ENCODE peak calls at places on chromosomes 11 and 22, in six cellular contexts. F, H, S, N, R and W are unnamed samples.

GRCh38 chr22:37379085-37379484 is 48.2 kb downstream of the ELFN2 start:
- DNase-seq in F (no peak), H (no peak), S (no peak), N (no peak), R (no peak), W (no peak)

GRCh38 chr11:85867751-85868150 is 12.6 kb downstream of the CCDC83 start:
- DNase-seq in F (no peak), H (no peak), S (no peak), N (no peak), R (no peak), W (no peak)

GRCh38 chr22:20114506-20115475 is 1.1 kb upstream of the RANBP1 start:
- DNase-seq in F (peak; percentile 53), H (no peak), S (no peak), N (peak; percentile 11), R (no peak), W (no peak)

GRCh38 chr11:46565248-46565835 is 28.5 kb downstream of the AMBRA1 start:
- DNase-seq in F (no peak), H (no peak), S (no peak), N (no peak), R (no peak), W (no peak)

GRCh38 chr22:50524664-50525103 is 714 bp downstream of the SCO2 start:
- DNase-seq in F (no peak), H (no peak), S (no peak), N (no peak), R (no peak), W (no peak)

GRCh38 chr11:25769287-25769686 is 562.6 kb upstream of the ANO3 start:
- DNase-seq in F (no peak), H (no peak), S (no peak), N (no peak), R (no peak), W (no peak)

GRCh38 chr11:73230931-73231330 is 12.8 kb downstream of the P2RY2 start:
- DNase-seq in F (peak; percentile 47), H (no peak), S (no peak), N (no peak), R (no peak), W (no peak)

GRCh38 chr22:38235240-38235850 is 33.6 kb downstream of the MAFF start:
- DNase-seq in F (peak; percentile 27), H (no peak), S (no peak), N (no peak), R (no peak), W (no peak)

GRCh38 chr22:20727118-20728015 is 46.5 kb upstream of the SERPIND1 start:
- DNase-seq in F (no peak), H (no peak), S (no peak), N (no peak), R (no peak), W (no peak)

GRCh38 chr22:18115844-18116480 is 5.4 kb downstream of the TUBA8 start:
- DNase-seq in F (peak; percentile 76), H (no peak), S (no peak), N (no peak), R (no peak), W (no peak)

GRCh38 chr22:50270302-50271010 is at the start of gene MAPK11:
- DNase-seq in F (peak; percentile 85), H (peak; percentile 55), S (no peak), N (peak; percentile 73), R (no peak), W (peak; percentile 80)

GRCh38 chr11:122742350-122742749 is 86.8 kb downstream of the UBASH3B start:
- DNase-seq in F (no peak), H (no peak), S (no peak), N (no peak), R (no peak), W (no peak)

GRCh38 chr22:31105282-31105929 is 2.0 kb downstream of the SELENOM start:
- DNase-seq in F (no peak), H (no peak), S (no peak), N (no peak), R (no peak), W (no peak)

GRCh38 chr11:95924414-95924760 is 480 bp upstream of the MTMR2 start:
- DNase-seq in F (no peak), H (peak; percentile 26), S (no peak), N (no peak), R (no peak), W (no peak)

GRCh38 chr11:108131993-108132392 is 10.6 kb downstream of the ACAT1 start:
- DNase-seq in F (no peak), H (no peak), S (no peak), N (no peak), R (no peak), W (no peak)

GRCh38 chr22:33803371-33803770 is 116.9 kb downstream of the LARGE1 start:
- DNase-seq in F (no peak), H (peak; percentile 87), S (no peak), N (no peak), R (no peak), W (no peak)

GRCh38 chr11:128931661-128932060 is 11.0 kb downstream of the TP53AIP1 start:
- DNase-seq in F (no peak), H (no peak), S (no peak), N (no peak), R (no peak), W (no peak)

GRCh38 chr11:109041876-109042275 is 377.0 kb downstream of the DDX10 start:
- DNase-seq in F (no peak), H (no peak), S (no peak), N (no peak), R (no peak), W (no peak)

GRCh38 chr11:108824601-108825000 is 159.7 kb downstream of the DDX10 start:
- DNase-seq in F (no peak), H (no peak), S (no peak), N (no peak), R (no peak), W (no peak)

GRCh38 chr11:8258289-8258688 is 5.4 kb downstream of the LMO1 start:
- DNase-seq in F (peak; percentile 76), H (no peak), S (no peak), N (no peak), R (no peak), W (peak; percentile 69)

GRCh38 chr22:20794132-20794990 is 20.4 kb downstream of the SERPIND1 start:
- DNase-seq in F (no peak), H (no peak), S (no peak), N (no peak), R (no peak), W (no peak)

GRCh38 chr11:64459609-64460008 is 100.6 kb downstream of the RPS6KA4 start:
- DNase-seq in F (no peak), H (no peak), S (no peak), N (no peak), R (no peak), W (no peak)

GRCh38 chr22:36828815-36829214 is 12.0 kb upstream of the PVALB start:
- DNase-seq in F (no peak), H (no peak), S (no peak), N (no peak), R (no peak), W (no peak)

GRCh38 chr22:49792107-49792506 is 35.6 kb downstream of the BRD1 start:
- DNase-seq in F (no peak), H (no peak), S (no peak), N (no peak), R (no peak), W (no peak)

GRCh38 chr11:14645985-14646900 is 2.6 kb downstream of the PDE3B start:
- DNase-seq in F (no peak), H (no peak), S (no peak), N (no peak), R (no peak), W (no peak)

GRCh38 chr11:14643697-14644395 is at the start of gene PDE3B:
- DNase-seq in F (peak; percentile 77), H (peak; percentile 29), S (peak; percentile 24), N (peak; percentile 84), R (no peak), W (peak; percentile 50)

GRCh38 chr11:14644396-14645246 is 1.0 kb downstream of the PDE3B start:
- DNase-seq in F (peak; percentile 57), H (no peak), S (no peak), N (peak; percentile 29), R (no peak), W (peak; percentile 67)

GRCh38 chr11:14642873-14643696 is 519 bp upstream of the PDE3B start:
- DNase-seq in F (no peak), H (no peak), S (no peak), N (no peak), R (no peak), W (no peak)

DNA sequence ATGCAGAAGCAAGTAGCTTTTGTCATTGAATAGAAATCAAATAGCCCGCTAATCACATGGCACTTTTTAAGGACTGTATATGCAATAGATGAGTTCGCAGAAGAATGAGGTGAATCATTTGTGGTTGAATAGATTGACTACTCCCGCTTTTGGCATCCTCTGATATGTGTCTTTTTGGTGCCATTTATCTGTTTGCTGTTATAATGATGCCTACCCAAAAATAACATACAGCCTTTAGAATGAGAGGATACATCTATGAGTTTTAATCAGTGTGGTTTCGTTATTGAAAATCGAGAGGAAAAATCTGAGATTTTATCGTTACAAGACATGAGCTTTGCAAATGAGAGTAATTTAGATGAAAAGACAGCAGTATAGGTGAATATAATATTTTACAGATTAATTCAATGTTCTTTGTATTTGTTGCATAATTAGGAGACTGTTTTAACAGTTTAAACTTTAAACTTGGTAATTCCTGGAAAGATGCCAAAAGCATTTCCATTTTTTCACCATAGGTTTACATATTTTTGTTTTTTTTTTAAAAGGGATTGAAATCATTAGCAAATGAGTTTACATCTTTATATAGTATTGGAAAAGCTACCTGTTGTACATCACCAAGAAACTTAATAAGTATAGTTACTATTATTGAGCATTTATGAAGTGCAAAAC is 1.8 kb downstream of the PDE3B start:
- DNase-seq in F (no peak), H (peak; percentile 22), S (no peak), N (no peak), R (no peak), W (no peak)
- H3K4me1 ChIP-seq in F (peaks cover 3% of the 10 kb centered on the region), H (peaks cover 9% of the 10 kb centered on the region), S (peaks cover 10% of the 10 kb centered on the region), N (peaks cover 43% of the 10 kb centered on the region), R (peaks cover 29% of the 10 kb centered on the region), W (peaks cover 20% of the 10 kb centered on the region)

GRCh38 chr22:29112680-29113079 is 39.8 kb downstream of the KREMEN1 start:
- DNase-seq in F (no peak), H (no peak), S (no peak), N (no peak), R (no peak), W (no peak)
- H3K27ac ChIP-seq in F (no peak overlapping the region), H (no peak overlapping the region), S (no peak overlapping the region), N (no peak overlapping the region), R (no peak overlapping the region), W (no peak overlapping the region)

DNA sequence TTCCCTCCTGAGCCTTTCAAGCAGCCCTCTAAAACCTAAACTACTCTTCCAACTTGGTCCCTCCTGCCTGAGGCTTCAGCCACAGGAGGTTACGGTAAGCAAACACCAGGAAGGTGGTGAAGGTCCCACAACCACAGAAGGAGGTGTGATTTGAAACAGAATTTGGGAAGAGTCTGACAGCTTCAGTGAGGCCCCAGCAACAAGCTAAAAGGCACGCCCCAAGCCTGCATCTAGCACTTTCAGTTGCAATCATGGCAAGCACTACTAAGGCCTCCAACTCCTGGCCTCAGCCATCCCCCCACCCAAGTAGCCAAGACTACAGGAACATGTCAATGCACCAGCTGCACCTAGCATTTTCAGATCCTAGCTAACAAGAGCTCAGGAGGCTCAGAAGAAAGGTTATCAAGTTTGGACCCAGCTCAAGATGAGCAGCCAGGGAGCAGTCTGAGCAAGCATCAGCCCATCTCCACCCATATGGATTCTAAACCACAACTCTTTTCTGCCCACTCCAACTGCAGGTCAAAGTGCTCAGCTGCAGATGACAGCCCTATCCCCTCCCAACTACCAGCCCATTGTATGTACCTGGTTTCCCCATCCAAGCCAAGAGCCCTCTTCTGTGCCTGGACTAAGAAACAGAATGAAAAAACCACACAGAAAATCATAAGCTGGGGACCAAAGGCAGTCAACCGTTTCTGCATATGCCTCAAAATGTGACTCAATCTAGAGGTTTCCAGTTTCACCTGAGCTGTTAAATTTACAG is 10.4 kb upstream of the AHNAK start:
- DNase-seq in F (peak; percentile 33), H (no peak), S (no peak), N (no peak), R (no peak), W (no peak)
- H3K4me1 ChIP-seq in F (peaks cover 72% of the 10 kb centered on the region), H (peaks cover 78% of the 10 kb centered on the region), S (peaks cover 57% of the 10 kb centered on the region), N (peaks cover 83% of the 10 kb centered on the region), R (peaks cover 100% of the 10 kb centered on the region), W (peaks cover 72% of the 10 kb centered on the region)

GRCh38 chr11:68835328-68835727 is 6.4 kb downstream of the CPT1A start:
- DNase-seq in F (no peak), H (no peak), S (no peak), N (no peak), R (no peak), W (no peak)
- H3K27ac ChIP-seq in F (no peak overlapping the region), H (no peak overlapping the region), S (no peak overlapping the region), N (peak overlapping the region; percentile 25), R (no peak overlapping the region), W (no peak overlapping the region)